ENCODE peak calls at places on chromosomes 1 and 21, in eight cellular contexts. A is MM.1S, M is right lobe of liver, U is A549, W is tibial nerve, L is neural progenitor cell, P is hepatocyte, F is lower lobe of right lung. R is an unnamed sample. For H3K4me1, the result is how much of the 10 kb centered on the place peaks cover.

GRCh38 chr1:150847499-150848060 is 28.8 kb downstream of the ARNT start:
- DNase-seq in A (no peak), U (no peak), L (no peak), M (no peak), F (no peak), W (no peak), P (no peak), R (no peak)

GRCh38 chr1:234244482-234244881 is 128.8 kb upstream of the COA6 start:
- DNase-seq in F (no peak), P (no peak), L (no peak), W (no peak), U (no peak), M (no peak), A (no peak), R (no peak)

GRCh38 chr1:234839663-234840062 is 229.7 kb upstream of the IRF2BP2 start:
- DNase-seq in W (no peak), L (no peak), F (no peak), P (no peak), M (no peak), A (no peak), U (peak), R (no peak)

GRCh38 chr1:156102634-156103511 is 11.6 kb upstream of the LMNA start:
- DNase-seq in P (no peak), U (no peak), M (no peak), F (no peak), W (no peak), L (no peak), A (no peak), R (peak)

GRCh38 chr1:161972828-161973227 is 50.8 kb downstream of the OLFML2B start:
- DNase-seq in A (no peak), P (no peak), W (no peak), F (no peak), U (no peak), L (no peak), M (no peak), R (no peak)

GRCh38 chr21:35424122-35424521 is 375.0 kb upstream of the RUNX1 start:
- DNase-seq in L (no peak), F (no peak), A (no peak), W (no peak), M (no peak), U (no peak), P (no peak), R (no peak)

GRCh38 chr1:26349196-26349885 is 4.6 kb downstream of the CRYBG2 start:
- DNase-seq in M (no peak), P (peak), A (no peak), F (no peak), U (peak), W (no peak), L (no peak), R (no peak)

GRCh38 chr1:67264152-67264551 is 43.5 kb upstream of the IL12RB2 start:
- DNase-seq in F (no peak), P (no peak), W (no peak), A (no peak), M (no peak), U (no peak), L (no peak), R (no peak)

GRCh38 chr1:183735069-183735860 is 69.7 kb upstream of the RGL1 start:
- DNase-seq in U (no peak), P (no peak), W (no peak), F (no peak), A (no peak), M (no peak), L (no peak), R (no peak)

GRCh38 chr1:62746809-62747138 is 37.2 kb upstream of the ATG4C start:
- DNase-seq in P (no peak), A (no peak), M (no peak), W (no peak), L (no peak), F (no peak), U (no peak), R (no peak)

GRCh38 chr1:85172684-85173337 is 28.0 kb downstream of the SYDE2 start:
- DNase-seq in A (no peak), W (no peak), F (no peak), P (no peak), M (no peak), L (no peak), U (no peak), R (no peak)

GRCh38 chr1:185825556-185825955 is 91.4 kb downstream of the HMCN1 start:
- DNase-seq in L (no peak), P (no peak), W (no peak), A (no peak), M (no peak), F (no peak), U (no peak), R (no peak)

GRCh38 chr1:59422921-59423575 is 126.2 kb downstream of the FGGY start:
- DNase-seq in M (peak), U (no peak), P (peak), W (peak), L (no peak), A (no peak), F (peak), R (peak)

GRCh38 chr1:32246888-32247273 is at the start of gene FAM167B:
- DNase-seq in M (peak), A (no peak), P (no peak), U (no peak), W (no peak), L (no peak), F (no peak), R (peak)

GRCh38 chr21:35840197-35840799 is 220.0 kb downstream of the SETD4 start:
- DNase-seq in U (peak), M (no peak), F (peak), W (peak), P (peak), A (peak), L (peak), R (no peak)

GRCh38 chr1:15132961-15133360 is 20.6 kb upstream of the TMEM51 start:
- DNase-seq in A (no peak), W (no peak), U (no peak), F (no peak), P (peak), M (no peak), L (no peak), R (no peak)

GRCh38 chr1:234554478-234555311 is 55.3 kb downstream of the IRF2BP2 start:
- DNase-seq in L (no peak), F (no peak), P (no peak), U (no peak), A (no peak), W (no peak), M (no peak), R (no peak)

GRCh38 chr1:221712198-221712684 is 29.6 kb downstream of the DUSP10 start:
- DNase-seq in A (no peak), F (no peak), M (no peak), L (no peak), W (no peak), P (peak), U (peak), R (peak)

GRCh38 chr21:19987671-19988070 is 1010.5 kb upstream of the NCAM2 start:
- DNase-seq in A (no peak), U (no peak), F (no peak), M (no peak), P (no peak), L (no peak), W (no peak), R (no peak)

GRCh38 chr1:101431956-101432510 is 195.2 kb downstream of the S1PR1 start:
- DNase-seq in M (no peak), A (no peak), L (no peak), P (no peak), W (no peak), F (no peak), U (no peak), R (no peak)

GRCh38 chr1:110638062-110638461 is 31.9 kb upstream of the KCNA2 start:
- DNase-seq in F (no peak), A (peak), W (no peak), L (no peak), U (no peak), M (no peak), P (no peak), R (no peak)

GRCh38 chr1:216325946-216326345 is 97.3 kb downstream of the USH2A start:
- DNase-seq in A (no peak), L (no peak), U (no peak), W (no peak), F (no peak), M (no peak), P (no peak), R (no peak)

GRCh38 chr1:228740991-228741390 is 5.7 kb downstream of the RHOU start:
- DNase-seq in P (no peak), M (no peak), U (no peak), F (no peak), W (no peak), A (no peak), L (no peak), R (no peak)

GRCh38 chr1:66533804-66534745 is at the start of gene SGIP1:
- DNase-seq in L (peak), U (no peak), A (no peak), F (peak), M (peak), P (peak), W (peak), R (peak)

GRCh38 chr1:55150880-55151582 is 64.1 kb downstream of the USP24 start:
- DNase-seq in F (no peak), A (peak), P (no peak), W (no peak), L (no peak), M (no peak), U (no peak), R (no peak)

GRCh38 chr1:63329621-63330330 is 7.4 kb downstream of the FOXD3 start:
- DNase-seq in F (no peak), P (no peak), M (no peak), W (no peak), L (no peak), U (no peak), A (no peak), R (no peak)

GRCh38 chr1:42259059-42259738 is 75.8 kb downstream of the FOXJ3 start:
- DNase-seq in L (no peak), M (no peak), A (no peak), P (peak), F (no peak), W (no peak), U (no peak), R (no peak)

GRCh38 chr21:36425286-36425685 is 40.1 kb downstream of the CHAF1B start:
- DNase-seq in W (no peak), U (no peak), P (no peak), A (no peak), M (no peak), F (no peak), L (no peak), R (no peak)

GRCh38 chr1:21539933-21540332 is 30.7 kb downstream of the ALPL start:
- DNase-seq in L (peak), P (no peak), W (no peak), U (peak), M (peak), F (peak), A (no peak), R (peak)

GRCh38 chr1:102085896-102086295 is 89.2 kb upstream of the OLFM3 start:
- DNase-seq in M (no peak), A (no peak), U (no peak), P (no peak), W (no peak), F (no peak), L (peak), R (no peak)

GRCh38 chr21:42320791-42321190 is 5.6 kb upstream of the TFF3 start:
- DNase-seq in A (no peak), W (no peak), L (no peak), M (no peak), U (no peak), P (no peak), F (no peak), R (no peak)

GRCh38 chr1:21631944-21632887 is 36.9 kb downstream of the RAP1GAP start:
- DNase-seq in W (no peak), P (peak), A (no peak), L (no peak), M (peak), F (no peak), U (peak), R (peak)

GRCh38 chr1:212700892-212701819 is 1.5 kb upstream of the BATF3 start:
- DNase-seq in P (peak), M (peak), L (peak), U (peak), W (no peak), A (no peak), F (peak), R (peak)

GRCh38 chr1:158100498-158100897 is 80.2 kb upstream of the CD1D start:
- DNase-seq in M (no peak), L (no peak), A (no peak), F (no peak), P (no peak), U (no peak), W (no peak), R (no peak)

GRCh38 chr1:179017383-179018326 is 8.0 kb upstream of the FAM20B start:
- DNase-seq in L (no peak), U (peak), W (no peak), P (peak), M (no peak), A (no peak), F (no peak), R (no peak)

GRCh38 chr1:15064217-15064929 is 89.2 kb upstream of the TMEM51 start:
- DNase-seq in L (no peak), M (no peak), P (no peak), A (no peak), W (no peak), U (no peak), F (no peak), R (no peak)

GRCh38 chr1:205739348-205740160 is 10.4 kb downstream of the NUCKS1 start:
- DNase-seq in L (no peak), A (no peak), M (no peak), F (no peak), P (no peak), W (no peak), U (peak), R (no peak)

GRCh38 chr1:39115271-39116110 is 89.0 kb upstream of the MACF1 start:
- DNase-seq in U (no peak), W (no peak), P (no peak), A (no peak), M (no peak), L (no peak), F (no peak), R (no peak)

GRCh38 chr1:20681999-20682398 is 20.8 kb upstream of the DDOST start:
- DNase-seq in F (no peak), M (no peak), A (no peak), L (no peak), W (no peak), P (no peak), U (no peak), R (no peak)

DNA sequence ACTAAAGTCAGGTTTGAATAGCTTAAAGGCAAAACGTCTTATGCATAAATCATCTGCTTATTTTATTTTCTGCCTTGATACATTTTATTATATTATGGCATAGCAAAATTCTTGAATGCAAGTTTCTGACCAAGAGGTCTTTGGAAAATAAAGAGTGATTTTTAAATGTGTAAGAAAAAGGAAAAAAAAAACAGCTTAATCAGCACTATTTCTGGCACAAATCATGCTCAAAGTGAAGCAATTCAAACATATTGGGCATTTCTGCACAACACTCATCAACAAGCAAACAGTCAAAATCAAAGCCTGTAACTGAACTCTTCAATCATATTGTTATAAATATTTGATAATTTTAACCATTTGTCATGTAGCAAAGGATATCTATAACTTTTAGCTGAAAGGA is 250.9 kb downstream of the PTPRC start:
- DNase-seq in F (no peak), L (no peak), U (no peak), A (no peak), P (no peak), W (no peak), M (no peak), R (no peak)
- H3K4me1 ChIP-seq in F (under half), L (under half), U (under half), A (under half), P (under half), W (under half), M (under half), R (under half)

DNA sequence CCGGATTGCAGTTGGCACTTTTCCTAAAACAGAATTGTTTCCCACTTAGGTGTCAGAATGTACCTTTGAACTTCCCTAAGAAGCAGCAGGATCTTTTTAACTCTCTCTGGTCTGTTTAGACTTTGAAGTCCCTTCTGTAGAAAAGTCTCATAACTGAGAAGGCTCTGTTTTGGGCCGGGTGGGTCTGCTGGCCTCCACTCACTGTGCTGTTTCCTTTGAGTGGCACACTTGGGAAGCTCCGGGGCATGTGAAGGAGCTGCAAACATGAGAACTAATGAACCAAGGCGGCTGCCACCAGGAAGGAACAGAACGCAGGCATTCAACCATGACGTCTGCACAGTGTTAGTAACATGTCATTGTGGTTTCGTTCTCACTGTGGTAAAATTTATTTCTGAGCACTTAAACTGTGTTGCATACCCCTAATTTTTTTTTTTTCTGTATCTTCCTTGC is 19.5 kb upstream of the NCMAP start:
- DNase-seq in M (no peak), P (no peak), L (no peak), W (no peak), U (peak), A (no peak), F (no peak), R (peak)
- H3K4me1 ChIP-seq in M (under half), P (under half), L (under half), W (under half), U (under half), A (under half), F (under half), R (under half)

GRCh38 chr1:225866981-225867380 is 15.2 kb downstream of the TMEM63A start:
- DNase-seq in F (no peak), U (no peak), L (no peak), M (no peak), P (no peak), A (no peak), W (no peak), R (no peak)
- H3K4me1 ChIP-seq in F (under half), U (under half), L (under half), M (under half), P (under half), A (under half), W (under half), R (under half)

DNA sequence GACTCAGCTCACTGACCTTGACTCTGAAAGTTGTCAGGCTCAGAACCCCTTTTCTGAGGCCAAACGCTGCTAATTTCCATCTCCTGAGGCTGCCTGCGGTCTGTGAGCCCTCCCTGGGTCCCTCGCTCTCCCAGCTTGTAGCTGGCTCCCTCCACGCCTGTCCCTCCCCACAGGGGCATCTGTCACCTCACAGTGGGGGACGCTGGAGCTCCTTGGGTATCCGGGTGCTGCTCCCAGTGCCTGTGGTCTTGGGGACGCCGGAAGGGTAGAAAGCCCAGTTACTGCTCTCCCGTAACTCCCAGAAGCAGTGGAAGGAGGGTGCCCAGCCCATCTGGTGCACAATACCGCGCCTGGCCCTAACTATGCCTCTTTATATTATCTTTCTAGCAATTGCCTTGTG is 13.0 kb upstream of the MMEL1 start:
- DNase-seq in W (no peak), P (no peak), U (no peak), F (peak), L (no peak), M (no peak), A (no peak), R (no peak)
- H3K4me1 ChIP-seq in W (under half), P (under half), U (under half), F (under half), L (under half), M (under half), A (under half), R (under half)

DNA sequence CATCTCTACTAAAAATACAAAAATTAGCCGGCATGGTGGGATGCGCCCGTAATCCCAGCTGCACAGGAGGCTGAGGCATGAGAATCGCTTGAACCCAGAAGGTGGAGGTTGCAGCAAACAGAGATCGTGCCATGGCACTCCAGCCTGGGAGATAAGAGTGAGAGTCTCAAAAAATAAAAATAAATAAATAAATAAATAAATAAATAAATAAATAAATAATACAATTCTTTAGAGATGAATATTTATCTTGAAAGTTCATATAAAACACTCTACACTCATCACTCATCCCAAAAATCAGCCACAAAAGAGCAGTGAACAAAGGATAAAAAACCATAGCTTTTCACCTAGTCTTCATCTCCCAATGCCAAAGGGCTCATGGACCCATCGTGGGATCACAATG is 162.2 kb upstream of the C8B start:
- DNase-seq in W (no peak), P (no peak), U (no peak), A (no peak), F (no peak), M (no peak), L (no peak), R (no peak)
- H3K4me1 ChIP-seq in W (under half), P (under half), U (under half), A (under half), F (under half), M (under half), L (under half), R (under half)

GRCh38 chr21:44869860-44870747 is 3.4 kb downstream of the PTTG1IP start:
- DNase-seq in L (peak), P (peak), A (no peak), U (peak), M (peak), F (no peak), W (no peak), R (no peak)
- H3K4me1 ChIP-seq in L (under half), P (under half), A (under half), U (half or more), M (half or more), F (half or more), W (under half), R (under half)

DNA sequence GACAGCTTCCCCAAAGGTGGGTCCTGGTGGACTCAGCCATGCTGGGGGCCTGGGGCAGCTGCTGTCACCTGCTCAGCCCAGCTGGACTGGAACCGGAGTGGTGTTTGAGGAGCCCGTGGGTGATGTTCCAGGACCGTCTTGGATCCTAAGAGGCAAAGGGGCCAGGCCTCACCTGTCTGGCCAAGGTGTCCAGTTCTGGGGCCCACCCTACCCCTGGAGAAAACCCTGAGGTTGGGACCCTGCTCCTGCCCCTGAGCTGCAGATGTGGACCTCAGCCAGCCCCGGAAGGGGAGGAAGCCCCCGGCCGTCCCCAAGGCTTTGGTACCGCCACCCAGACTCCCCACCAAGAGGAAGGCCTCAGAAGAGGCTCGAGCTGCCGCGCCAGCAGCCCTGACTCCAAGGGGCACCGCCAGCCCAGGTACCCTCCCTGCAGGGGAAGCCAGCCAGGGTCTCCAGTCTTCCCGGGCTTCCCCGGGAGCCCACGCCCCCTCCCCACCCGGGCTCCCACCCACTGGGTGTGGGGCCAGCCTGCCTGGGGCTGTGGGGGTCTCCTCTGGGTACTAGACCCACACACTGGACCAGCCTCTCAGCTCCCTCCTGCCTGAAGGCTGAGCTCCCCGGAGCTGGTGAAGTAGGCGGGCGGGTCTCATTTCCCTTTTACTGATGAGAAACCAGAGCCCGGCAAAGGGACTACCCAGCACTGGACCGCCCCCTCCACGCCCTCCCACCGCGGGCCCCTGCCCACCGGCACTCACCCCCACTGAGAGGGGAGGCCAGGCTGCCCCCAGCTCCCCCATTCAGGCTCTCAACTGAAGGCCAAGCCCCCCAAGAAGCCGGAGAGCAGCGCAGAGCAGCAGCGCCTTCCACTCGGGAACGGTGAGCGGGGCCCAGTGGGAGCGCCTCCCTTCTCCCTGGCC is 1.3 kb downstream of the AIRE start:
- DNase-seq in L (no peak), W (no peak), P (no peak), M (peak), A (no peak), F (no peak), U (no peak), R (peak)
- H3K4me1 ChIP-seq in L (under half), W (under half), P (under half), M (under half), A (under half), F (under half), U (under half), R (under half)

R was measured in mucosa of descending colon.